ENCODE peak calls at places on chromosomes 7 and 10, in six cellular contexts. One of them, this sample, is unnamed.

GRCh38 chr7:155489862-155490696 is 32.1 kb downstream of the EN2 start:
- DNase-seq in pancreas: no peak
- DNase-seq in CD4-positive, alpha-beta T cell: no peak
- DNase-seq in CD8-positive, alpha-beta T cell: no peak
- DNase-seq in prostate gland: no peak
- DNase-seq in breast epithelium: no peak
- DNase-seq in this sample: no peak

GRCh38 chr10:24694086-24694485 is 29.6 kb downstream of the ARHGAP21 start:
- DNase-seq in pancreas: no peak
- DNase-seq in CD4-positive, alpha-beta T cell: no peak
- DNase-seq in CD8-positive, alpha-beta T cell: no peak
- DNase-seq in prostate gland: no peak
- DNase-seq in breast epithelium: no peak
- DNase-seq in this sample: no peak

GRCh38 chr7:81789406-81790139 is 19.7 kb upstream of the HGF start:
- DNase-seq in pancreas: no peak
- DNase-seq in CD4-positive, alpha-beta T cell: no peak
- DNase-seq in CD8-positive, alpha-beta T cell: no peak
- DNase-seq in prostate gland: no peak
- DNase-seq in breast epithelium: no peak
- DNase-seq in this sample: no peak

GRCh38 chr7:67021260-67021659 is 24.6 kb downstream of the TYW1 start:
- DNase-seq in pancreas: no peak
- DNase-seq in CD4-positive, alpha-beta T cell: no peak
- DNase-seq in CD8-positive, alpha-beta T cell: no peak
- DNase-seq in prostate gland: no peak
- DNase-seq in breast epithelium: no peak
- DNase-seq in this sample: no peak

GRCh38 chr10:77168161-77168560 is 469.4 kb downstream of the KCNMA1 start:
- DNase-seq in pancreas: no peak
- DNase-seq in CD4-positive, alpha-beta T cell: no peak
- DNase-seq in CD8-positive, alpha-beta T cell: no peak
- DNase-seq in prostate gland: no peak
- DNase-seq in breast epithelium: no peak
- DNase-seq in this sample: no peak

GRCh38 chr7:29116361-29116760 is 30.0 kb downstream of the CPVL start:
- DNase-seq in pancreas: no peak
- DNase-seq in CD4-positive, alpha-beta T cell: no peak
- DNase-seq in CD8-positive, alpha-beta T cell: no peak
- DNase-seq in prostate gland: no peak
- DNase-seq in breast epithelium: no peak
- DNase-seq in this sample: no peak

GRCh38 chr10:106401161-106401560 is 763.3 kb downstream of the SORCS1 start:
- DNase-seq in pancreas: no peak
- DNase-seq in CD4-positive, alpha-beta T cell: no peak
- DNase-seq in CD8-positive, alpha-beta T cell: no peak
- DNase-seq in prostate gland: no peak
- DNase-seq in breast epithelium: no peak
- DNase-seq in this sample: no peak

GRCh38 chr10:3173173-3173878 is 744 bp upstream of the PITRM1 start:
- DNase-seq in pancreas: peak; percentile 84
- DNase-seq in CD4-positive, alpha-beta T cell: no peak
- DNase-seq in CD8-positive, alpha-beta T cell: no peak
- DNase-seq in prostate gland: no peak
- DNase-seq in breast epithelium: peak; percentile 91
- DNase-seq in this sample: peak; percentile 66

GRCh38 chr7:146709628-146710027 is 593.0 kb downstream of the CNTNAP2 start:
- DNase-seq in pancreas: peak; percentile 40
- DNase-seq in CD4-positive, alpha-beta T cell: no peak
- DNase-seq in CD8-positive, alpha-beta T cell: no peak
- DNase-seq in prostate gland: no peak
- DNase-seq in breast epithelium: no peak
- DNase-seq in this sample: no peak

GRCh38 chr10:37473906-37474305 is 348.5 kb downstream of the ANKRD30A start:
- DNase-seq in pancreas: no peak
- DNase-seq in CD4-positive, alpha-beta T cell: no peak
- DNase-seq in CD8-positive, alpha-beta T cell: no peak
- DNase-seq in prostate gland: no peak
- DNase-seq in breast epithelium: no peak
- DNase-seq in this sample: no peak

GRCh38 chr7:86926732-86927131 is 132.7 kb downstream of the ELAPOR2 start:
- DNase-seq in pancreas: no peak
- DNase-seq in CD4-positive, alpha-beta T cell: no peak
- DNase-seq in CD8-positive, alpha-beta T cell: no peak
- DNase-seq in prostate gland: no peak
- DNase-seq in breast epithelium: no peak
- DNase-seq in this sample: no peak

GRCh38 chr7:3301831-3302618 is 973 bp downstream of the SDK1 start:
- DNase-seq in pancreas: peak; percentile 72
- DNase-seq in CD4-positive, alpha-beta T cell: peak; percentile 1
- DNase-seq in CD8-positive, alpha-beta T cell: no peak
- DNase-seq in prostate gland: peak; percentile 8
- DNase-seq in breast epithelium: no peak
- DNase-seq in this sample: peak; percentile 22

GRCh38 chr7:129665013-129665401 is 53.5 kb downstream of the NRF1 start:
- DNase-seq in pancreas: no peak
- DNase-seq in CD4-positive, alpha-beta T cell: no peak
- DNase-seq in CD8-positive, alpha-beta T cell: no peak
- DNase-seq in prostate gland: no peak
- DNase-seq in breast epithelium: no peak
- DNase-seq in this sample: no peak

GRCh38 chr7:156751319-156751718 is 110.7 kb downstream of the RNF32 start:
- DNase-seq in pancreas: no peak
- DNase-seq in CD4-positive, alpha-beta T cell: no peak
- DNase-seq in CD8-positive, alpha-beta T cell: no peak
- DNase-seq in prostate gland: no peak
- DNase-seq in breast epithelium: no peak
- DNase-seq in this sample: no peak

GRCh38 chr7:64867863-64868440 is 35.1 kb upstream of the ZNF273 start:
- DNase-seq in pancreas: no peak
- DNase-seq in CD4-positive, alpha-beta T cell: no peak
- DNase-seq in CD8-positive, alpha-beta T cell: no peak
- DNase-seq in prostate gland: no peak
- DNase-seq in breast epithelium: no peak
- DNase-seq in this sample: no peak

GRCh38 chr7:43553999-43554398 is 28.9 kb upstream of the STK17A start:
- DNase-seq in pancreas: no peak
- DNase-seq in CD4-positive, alpha-beta T cell: no peak
- DNase-seq in CD8-positive, alpha-beta T cell: no peak
- DNase-seq in prostate gland: no peak
- DNase-seq in breast epithelium: no peak
- DNase-seq in this sample: no peak

GRCh38 chr7:24717694-24718320 is 39.5 kb downstream of the GSDME start:
- DNase-seq in pancreas: no peak
- DNase-seq in CD4-positive, alpha-beta T cell: no peak
- DNase-seq in CD8-positive, alpha-beta T cell: no peak
- DNase-seq in prostate gland: no peak
- DNase-seq in breast epithelium: no peak
- DNase-seq in this sample: no peak

GRCh38 chr7:157446322-157446721 is 109.5 kb downstream of the DNAJB6 start:
- DNase-seq in pancreas: peak; percentile 30
- DNase-seq in CD4-positive, alpha-beta T cell: no peak
- DNase-seq in CD8-positive, alpha-beta T cell: no peak
- DNase-seq in prostate gland: no peak
- DNase-seq in breast epithelium: peak; percentile 10
- DNase-seq in this sample: no peak

GRCh38 chr7:96052860-96053452 is 268.9 kb downstream of the SLC25A13 start:
- DNase-seq in pancreas: no peak
- DNase-seq in CD4-positive, alpha-beta T cell: no peak
- DNase-seq in CD8-positive, alpha-beta T cell: no peak
- DNase-seq in prostate gland: no peak
- DNase-seq in breast epithelium: no peak
- DNase-seq in this sample: no peak

GRCh38 chr7:26144681-26145080 is 7.3 kb upstream of the NFE2L3 start:
- DNase-seq in pancreas: no peak
- DNase-seq in CD4-positive, alpha-beta T cell: no peak
- DNase-seq in CD8-positive, alpha-beta T cell: no peak
- DNase-seq in prostate gland: no peak
- DNase-seq in breast epithelium: no peak
- DNase-seq in this sample: no peak

GRCh38 chr10:19819419-19820033 is 3.3 kb downstream of the PLXDC2 start:
- DNase-seq in pancreas: no peak
- DNase-seq in CD4-positive, alpha-beta T cell: no peak
- DNase-seq in CD8-positive, alpha-beta T cell: no peak
- DNase-seq in prostate gland: peak; percentile 71
- DNase-seq in breast epithelium: no peak
- DNase-seq in this sample: no peak

GRCh38 chr10:77939561-77940001 is 13.0 kb upstream of the DLG5 start:
- DNase-seq in pancreas: no peak
- DNase-seq in CD4-positive, alpha-beta T cell: no peak
- DNase-seq in CD8-positive, alpha-beta T cell: no peak
- DNase-seq in prostate gland: peak; percentile 24
- DNase-seq in breast epithelium: no peak
- DNase-seq in this sample: no peak

GRCh38 chr7:47512481-47513176 is 69.3 kb downstream of the TNS3 start:
- DNase-seq in pancreas: no peak
- DNase-seq in CD4-positive, alpha-beta T cell: no peak
- DNase-seq in CD8-positive, alpha-beta T cell: no peak
- DNase-seq in prostate gland: no peak
- DNase-seq in breast epithelium: no peak
- DNase-seq in this sample: no peak

GRCh38 chr7:90532231-90532929 is 62.9 kb downstream of the PTTG1IP2 start:
- DNase-seq in pancreas: no peak
- DNase-seq in CD4-positive, alpha-beta T cell: no peak
- DNase-seq in CD8-positive, alpha-beta T cell: no peak
- DNase-seq in prostate gland: no peak
- DNase-seq in breast epithelium: no peak
- DNase-seq in this sample: no peak

GRCh38 chr10:80444646-80445319 is 9.3 kb upstream of the TSPAN14 start:
- DNase-seq in pancreas: peak; percentile 67
- DNase-seq in CD4-positive, alpha-beta T cell: peak; percentile 44
- DNase-seq in CD8-positive, alpha-beta T cell: peak; percentile 42
- DNase-seq in prostate gland: peak; percentile 56
- DNase-seq in breast epithelium: no peak
- DNase-seq in this sample: no peak

GRCh38 chr10:35643151-35643975 is 1.3 kb upstream of the FZD8 start:
- DNase-seq in pancreas: peak; percentile 82
- DNase-seq in CD4-positive, alpha-beta T cell: no peak
- DNase-seq in CD8-positive, alpha-beta T cell: no peak
- DNase-seq in prostate gland: peak; percentile 44
- DNase-seq in breast epithelium: peak; percentile 56
- DNase-seq in this sample: peak; percentile 29

GRCh38 chr7:767941-768729 is 41.1 kb upstream of the PRKAR1B start:
- DNase-seq in pancreas: no peak
- DNase-seq in CD4-positive, alpha-beta T cell: no peak
- DNase-seq in CD8-positive, alpha-beta T cell: no peak
- DNase-seq in prostate gland: no peak
- DNase-seq in breast epithelium: peak; percentile 77
- DNase-seq in this sample: peak; percentile 17
- H3K27ac ChIP-seq in pancreas: no peak overlapping the region
- H3K27ac ChIP-seq in CD4-positive, alpha-beta T cell: no peak overlapping the region
- H3K27ac ChIP-seq in CD8-positive, alpha-beta T cell: no peak overlapping the region
- H3K27ac ChIP-seq in prostate gland: no peak overlapping the region
- H3K27ac ChIP-seq in breast epithelium: peak overlapping the region; percentile 75
- H3K27ac ChIP-seq in this sample: no peak overlapping the region

DNA sequence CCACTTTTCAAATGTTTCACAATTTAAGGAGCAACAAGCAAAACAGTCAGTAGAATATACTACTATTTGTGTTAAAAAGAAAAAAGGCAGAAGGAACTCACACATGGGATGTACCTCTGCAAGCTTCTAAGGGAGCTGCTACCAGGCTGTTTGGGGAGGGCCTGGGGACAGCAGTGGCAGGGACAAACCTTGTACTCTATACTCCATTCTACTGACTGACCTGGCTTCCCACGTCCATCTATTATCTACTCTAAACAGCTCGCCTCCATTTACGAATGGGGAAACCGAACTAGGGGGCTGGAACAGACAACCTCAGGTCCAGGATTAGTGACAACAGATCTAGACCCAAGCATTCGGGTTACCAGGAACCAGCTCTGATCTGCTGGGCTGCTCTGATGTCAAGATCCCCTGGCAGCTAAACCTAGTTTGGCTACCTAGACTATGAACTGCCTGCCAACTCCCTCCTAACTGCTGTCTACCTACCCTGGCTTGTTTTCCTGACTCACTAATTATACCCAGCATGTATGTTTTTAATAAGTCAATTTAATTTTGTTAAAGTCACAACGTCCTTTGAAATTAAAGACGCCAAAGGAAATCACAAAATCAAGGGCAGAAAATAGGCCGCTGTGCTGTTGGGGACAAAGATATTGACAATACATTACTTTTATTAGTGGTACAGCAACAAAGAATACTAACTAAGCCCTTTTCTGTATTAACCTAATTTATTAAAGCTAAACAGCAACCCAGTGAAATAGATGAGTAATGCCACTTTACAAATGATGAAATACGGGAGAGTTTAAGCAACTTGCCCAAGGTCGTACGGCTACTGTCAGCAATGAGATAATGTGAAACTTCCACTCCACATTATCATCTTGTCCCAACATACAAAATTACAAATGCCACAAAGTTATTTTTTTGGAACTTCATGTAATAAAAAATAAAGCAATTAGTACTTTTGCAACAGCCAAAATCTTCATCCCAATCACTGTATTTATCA is 5.3 kb downstream of the PSAP start:
- DNase-seq in pancreas: no peak
- DNase-seq in CD4-positive, alpha-beta T cell: no peak
- DNase-seq in CD8-positive, alpha-beta T cell: no peak
- DNase-seq in prostate gland: no peak
- DNase-seq in breast epithelium: no peak
- DNase-seq in this sample: no peak
- H3K27ac ChIP-seq in pancreas: peak overlapping the region; percentile 30
- H3K27ac ChIP-seq in CD4-positive, alpha-beta T cell: no peak overlapping the region
- H3K27ac ChIP-seq in CD8-positive, alpha-beta T cell: no peak overlapping the region
- H3K27ac ChIP-seq in prostate gland: no peak overlapping the region
- H3K27ac ChIP-seq in breast epithelium: peak overlapping the region; percentile 27
- H3K27ac ChIP-seq in this sample: peak overlapping the region; percentile 17

DNA sequence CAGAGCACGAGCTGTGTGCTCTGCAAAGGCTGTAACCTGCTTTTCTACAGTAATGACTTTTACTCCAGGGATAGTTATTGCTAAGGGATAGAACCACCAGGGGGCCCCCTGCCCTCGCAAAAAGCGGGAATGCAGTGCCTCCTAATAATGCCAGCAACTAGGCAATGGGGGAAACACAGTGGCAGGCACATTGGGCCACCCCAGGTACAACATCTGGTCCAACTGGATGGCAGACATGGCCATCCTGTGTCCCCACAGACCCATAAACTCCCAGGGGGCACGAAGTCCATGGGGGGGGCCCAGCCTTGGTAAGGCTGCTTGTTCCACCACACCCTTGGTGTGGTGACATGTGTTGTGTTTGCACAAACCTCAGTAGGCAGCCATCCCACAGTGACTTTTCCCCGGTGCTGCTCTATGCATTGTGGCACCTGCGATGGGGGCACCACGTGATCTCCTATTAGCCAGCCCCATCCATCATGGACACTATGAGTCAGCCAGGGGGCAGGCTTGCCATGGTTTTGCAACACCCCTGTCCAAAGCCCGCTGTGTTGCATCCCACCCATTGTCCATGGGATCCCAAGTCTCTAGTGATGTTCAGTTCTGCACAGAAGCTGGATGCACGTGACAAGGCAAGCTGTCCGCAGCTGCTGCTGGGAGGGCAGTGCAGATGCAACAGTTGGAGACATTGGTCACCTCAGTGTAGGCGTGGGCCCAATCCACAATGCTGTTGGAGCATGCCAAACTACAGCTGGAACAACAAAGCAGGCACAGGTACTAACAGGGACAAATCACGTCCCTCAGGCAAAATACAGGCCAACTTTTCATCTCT is 84.0 kb downstream of the ANLN start:
- DNase-seq in pancreas: peak; percentile 70
- DNase-seq in CD4-positive, alpha-beta T cell: no peak
- DNase-seq in CD8-positive, alpha-beta T cell: no peak
- DNase-seq in prostate gland: no peak
- DNase-seq in breast epithelium: no peak
- DNase-seq in this sample: no peak
- H3K27ac ChIP-seq in pancreas: no peak overlapping the region
- H3K27ac ChIP-seq in CD4-positive, alpha-beta T cell: no peak overlapping the region
- H3K27ac ChIP-seq in CD8-positive, alpha-beta T cell: no peak overlapping the region
- H3K27ac ChIP-seq in prostate gland: no peak overlapping the region
- H3K27ac ChIP-seq in breast epithelium: no peak overlapping the region
- H3K27ac ChIP-seq in this sample: no peak overlapping the region

GRCh38 chr7:127665922-127666321 is 13.9 kb downstream of the SND1 start:
- DNase-seq in pancreas: no peak
- DNase-seq in CD4-positive, alpha-beta T cell: no peak
- DNase-seq in CD8-positive, alpha-beta T cell: no peak
- DNase-seq in prostate gland: no peak
- DNase-seq in breast epithelium: no peak
- DNase-seq in this sample: no peak
- H3K27ac ChIP-seq in pancreas: no peak overlapping the region
- H3K27ac ChIP-seq in CD4-positive, alpha-beta T cell: no peak overlapping the region
- H3K27ac ChIP-seq in CD8-positive, alpha-beta T cell: no peak overlapping the region
- H3K27ac ChIP-seq in prostate gland: no peak overlapping the region
- H3K27ac ChIP-seq in breast epithelium: no peak overlapping the region
- H3K27ac ChIP-seq in this sample: no peak overlapping the region